ENCODE peak calls at places on chromosomes 2 and 18, in seven cellular contexts. One of them, this sample, is unnamed.

GRCh38 chr2:70301344-70302194 is at the start of gene FAM136A:
- DNase-seq in mucosa of descending colon: peak
- DNase-seq in HFFc6: peak
- DNase-seq in PC-9: peak
- DNase-seq in epithelial cell of esophagus: peak
- DNase-seq in neural crest cell: peak
- DNase-seq in stomach: peak
- DNase-seq in this sample: peak

GRCh38 chr2:121643877-121644276 is 5.4 kb downstream of the CLASP1 start:
- DNase-seq in neural crest cell: no peak
- DNase-seq in mucosa of descending colon: no peak
- DNase-seq in HFFc6: no peak
- DNase-seq in epithelial cell of esophagus: no peak
- DNase-seq in stomach: no peak
- DNase-seq in PC-9: no peak
- DNase-seq in this sample: no peak

GRCh38 chr18:13183790-13184189 is 34.8 kb upstream of the LDLRAD4 start:
- DNase-seq in neural crest cell: no peak
- DNase-seq in mucosa of descending colon: no peak
- DNase-seq in PC-9: no peak
- DNase-seq in stomach: no peak
- DNase-seq in HFFc6: no peak
- DNase-seq in epithelial cell of esophagus: no peak
- DNase-seq in this sample: no peak

GRCh38 chr18:79517322-79517721 is 121.6 kb downstream of the NFATC1 start:
- DNase-seq in neural crest cell: no peak
- DNase-seq in epithelial cell of esophagus: no peak
- DNase-seq in mucosa of descending colon: no peak
- DNase-seq in stomach: no peak
- DNase-seq in PC-9: no peak
- DNase-seq in HFFc6: no peak
- DNase-seq in this sample: no peak

GRCh38 chr2:176424756-176425155 is 155.5 kb downstream of the MTX2 start:
- DNase-seq in PC-9: no peak
- DNase-seq in neural crest cell: no peak
- DNase-seq in HFFc6: no peak
- DNase-seq in epithelial cell of esophagus: no peak
- DNase-seq in stomach: no peak
- DNase-seq in mucosa of descending colon: no peak
- DNase-seq in this sample: no peak

GRCh38 chr2:109470121-109470921 is 143.4 kb downstream of the SEPTIN10 start:
- DNase-seq in HFFc6: peak
- DNase-seq in PC-9: peak
- DNase-seq in epithelial cell of esophagus: peak
- DNase-seq in stomach: no peak
- DNase-seq in neural crest cell: no peak
- DNase-seq in mucosa of descending colon: peak
- DNase-seq in this sample: peak

GRCh38 chr2:232980683-232981082 is 32.4 kb downstream of the NGEF start:
- DNase-seq in stomach: no peak
- DNase-seq in mucosa of descending colon: peak
- DNase-seq in PC-9: peak
- DNase-seq in neural crest cell: no peak
- DNase-seq in HFFc6: peak
- DNase-seq in epithelial cell of esophagus: peak
- DNase-seq in this sample: peak

GRCh38 chr2:46171441-46171953 is 125.7 kb upstream of the EPAS1 start:
- DNase-seq in PC-9: peak
- DNase-seq in neural crest cell: no peak
- DNase-seq in HFFc6: peak
- DNase-seq in mucosa of descending colon: no peak
- DNase-seq in stomach: no peak
- DNase-seq in epithelial cell of esophagus: peak
- DNase-seq in this sample: no peak

DNA sequence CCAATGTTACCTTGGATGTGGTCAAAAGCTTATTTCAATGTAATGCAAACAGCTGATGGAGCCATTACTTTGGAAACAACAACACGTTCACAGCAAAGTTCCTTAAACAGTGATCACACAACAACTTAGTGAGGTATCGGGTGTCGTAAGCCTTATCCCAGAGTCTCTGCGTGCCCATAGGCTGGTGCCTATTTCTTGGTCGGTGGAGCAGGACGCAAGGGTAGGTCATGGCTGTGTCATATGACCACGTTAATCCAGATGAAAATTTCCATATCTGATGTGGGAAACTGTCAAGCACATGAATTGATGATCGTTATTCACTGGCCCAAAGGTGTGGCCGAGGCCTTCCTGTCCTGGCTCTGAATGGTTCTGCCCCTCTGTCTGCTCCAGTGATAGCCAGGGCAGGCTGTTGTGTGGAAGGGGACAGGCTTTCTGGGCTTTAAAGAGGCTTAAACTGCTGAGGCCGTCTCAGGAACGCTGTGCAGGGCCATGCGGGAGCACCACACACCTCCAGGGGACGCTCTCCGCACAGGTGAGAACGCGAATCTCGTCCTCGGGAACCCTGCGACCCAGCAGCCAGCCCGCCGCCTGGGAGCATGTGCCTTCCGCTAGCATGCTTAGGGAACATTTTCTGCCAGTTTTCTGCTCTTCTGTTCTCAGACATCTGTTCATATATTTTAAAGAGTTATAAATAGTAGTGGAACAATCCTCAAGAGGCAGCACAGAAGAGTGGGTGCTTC is 90.6 kb downstream of the KCTD1 start:
- DNase-seq in mucosa of descending colon: no peak
- DNase-seq in neural crest cell: no peak
- DNase-seq in epithelial cell of esophagus: no peak
- DNase-seq in PC-9: no peak
- DNase-seq in stomach: no peak
- DNase-seq in HFFc6: no peak
- DNase-seq in this sample: no peak
- TF ChIP-seq CTCF in mucosa of descending colon: no peak
- TF ChIP-seq CTCF in neural crest cell: peak
- TF ChIP-seq CTCF in epithelial cell of esophagus: no peak
- TF ChIP-seq CTCF in PC-9: no peak
- TF ChIP-seq CTCF in stomach: no peak
- TF ChIP-seq CTCF in HFFc6: no peak
- TF ChIP-seq CTCF in this sample: no peak

GRCh38 chr2:227642691-227643090 is 23.9 kb upstream of the SCYGR5 start:
- DNase-seq in epithelial cell of esophagus: no peak
- DNase-seq in stomach: no peak
- DNase-seq in HFFc6: no peak
- DNase-seq in neural crest cell: no peak
- DNase-seq in PC-9: no peak
- DNase-seq in mucosa of descending colon: no peak
- DNase-seq in this sample: no peak

GRCh38 chr2:227643990-227644551 is 22.5 kb upstream of the SCYGR5 start:
- DNase-seq in epithelial cell of esophagus: no peak
- DNase-seq in PC-9: no peak
- DNase-seq in HFFc6: no peak
- DNase-seq in neural crest cell: no peak
- DNase-seq in stomach: no peak
- DNase-seq in mucosa of descending colon: no peak
- DNase-seq in this sample: no peak
- TF ChIP-seq CTCF in epithelial cell of esophagus: no peak
- TF ChIP-seq CTCF in PC-9: no peak
- TF ChIP-seq CTCF in HFFc6: no peak
- TF ChIP-seq CTCF in neural crest cell: no peak
- TF ChIP-seq CTCF in stomach: no peak
- TF ChIP-seq CTCF in mucosa of descending colon: no peak
- TF ChIP-seq CTCF in this sample: no peak

GRCh38 chr2:224666951-224667553 is 49.1 kb downstream of the CCDC195 start:
- DNase-seq in mucosa of descending colon: no peak
- DNase-seq in neural crest cell: no peak
- DNase-seq in PC-9: no peak
- DNase-seq in epithelial cell of esophagus: no peak
- DNase-seq in stomach: no peak
- DNase-seq in HFFc6: no peak
- DNase-seq in this sample: no peak

GRCh38 chr2:224669449-224669848 is 46.7 kb downstream of the CCDC195 start:
- DNase-seq in epithelial cell of esophagus: no peak
- DNase-seq in HFFc6: no peak
- DNase-seq in mucosa of descending colon: no peak
- DNase-seq in stomach: no peak
- DNase-seq in neural crest cell: no peak
- DNase-seq in PC-9: no peak
- DNase-seq in this sample: no peak

GRCh38 chr2:224668123-224668909 is 47.8 kb downstream of the CCDC195 start:
- DNase-seq in neural crest cell: no peak
- DNase-seq in stomach: no peak
- DNase-seq in mucosa of descending colon: no peak
- DNase-seq in PC-9: no peak
- DNase-seq in HFFc6: no peak
- DNase-seq in epithelial cell of esophagus: no peak
- DNase-seq in this sample: no peak

DNA sequence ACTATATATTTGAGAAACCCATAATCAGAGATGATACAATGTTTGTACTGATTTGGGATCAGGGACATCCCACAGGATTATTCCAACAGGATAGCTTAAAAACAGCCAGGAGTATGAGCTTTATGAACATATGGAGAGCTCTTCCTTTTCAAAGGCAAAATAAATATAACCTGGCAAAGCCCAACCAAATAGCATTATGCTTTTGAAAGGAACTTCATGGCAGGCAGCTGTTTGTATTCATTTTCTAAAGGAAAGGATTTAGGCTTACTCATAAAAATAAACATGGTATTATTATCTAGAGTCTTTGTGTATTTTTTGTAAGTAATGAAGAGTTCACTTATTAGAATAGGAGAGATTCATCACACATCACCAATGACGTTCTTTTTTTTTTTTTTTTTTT is 44.4 kb downstream of the CCDC195 start:
- DNase-seq in HFFc6: no peak
- DNase-seq in stomach: no peak
- DNase-seq in mucosa of descending colon: no peak
- DNase-seq in neural crest cell: no peak
- DNase-seq in PC-9: no peak
- DNase-seq in epithelial cell of esophagus: no peak
- DNase-seq in this sample: no peak
- TF ChIP-seq CTCF in HFFc6: no peak
- TF ChIP-seq CTCF in stomach: no peak
- TF ChIP-seq CTCF in mucosa of descending colon: no peak
- TF ChIP-seq CTCF in neural crest cell: no peak
- TF ChIP-seq CTCF in PC-9: no peak
- TF ChIP-seq CTCF in epithelial cell of esophagus: no peak
- TF ChIP-seq CTCF in this sample: no peak

GRCh38 chr2:167697194-167697593 is 550.2 kb downstream of the STK39 start:
- DNase-seq in mucosa of descending colon: no peak
- DNase-seq in HFFc6: no peak
- DNase-seq in PC-9: no peak
- DNase-seq in epithelial cell of esophagus: no peak
- DNase-seq in neural crest cell: no peak
- DNase-seq in stomach: no peak
- DNase-seq in this sample: no peak
- TF ChIP-seq CTCF in mucosa of descending colon: no peak
- TF ChIP-seq CTCF in HFFc6: no peak
- TF ChIP-seq CTCF in PC-9: no peak
- TF ChIP-seq CTCF in epithelial cell of esophagus: no peak
- TF ChIP-seq CTCF in neural crest cell: no peak
- TF ChIP-seq CTCF in stomach: no peak
- TF ChIP-seq CTCF in this sample: no peak

GRCh38 chr2:98606431-98606830 is 1.9 kb downstream of the COA5 start:
- DNase-seq in PC-9: no peak
- DNase-seq in epithelial cell of esophagus: no peak
- DNase-seq in mucosa of descending colon: no peak
- DNase-seq in stomach: no peak
- DNase-seq in neural crest cell: no peak
- DNase-seq in HFFc6: no peak
- DNase-seq in this sample: no peak

GRCh38 chr2:98607104-98607503 is 1.2 kb downstream of the COA5 start:
- DNase-seq in epithelial cell of esophagus: no peak
- DNase-seq in mucosa of descending colon: no peak
- DNase-seq in stomach: no peak
- DNase-seq in HFFc6: no peak
- DNase-seq in PC-9: no peak
- DNase-seq in neural crest cell: no peak
- DNase-seq in this sample: no peak

GRCh38 chr2:98607741-98608117 is 583 bp downstream of the COA5 start:
- DNase-seq in neural crest cell: no peak
- DNase-seq in mucosa of descending colon: no peak
- DNase-seq in PC-9: no peak
- DNase-seq in stomach: no peak
- DNase-seq in epithelial cell of esophagus: peak
- DNase-seq in HFFc6: no peak
- DNase-seq in this sample: no peak

GRCh38 chr2:98608962-98609604 is 694 bp downstream of the UNC50 start:
- DNase-seq in stomach: no peak
- DNase-seq in neural crest cell: no peak
- DNase-seq in HFFc6: peak
- DNase-seq in mucosa of descending colon: no peak
- DNase-seq in epithelial cell of esophagus: peak
- DNase-seq in PC-9: peak
- DNase-seq in this sample: no peak

DNA sequence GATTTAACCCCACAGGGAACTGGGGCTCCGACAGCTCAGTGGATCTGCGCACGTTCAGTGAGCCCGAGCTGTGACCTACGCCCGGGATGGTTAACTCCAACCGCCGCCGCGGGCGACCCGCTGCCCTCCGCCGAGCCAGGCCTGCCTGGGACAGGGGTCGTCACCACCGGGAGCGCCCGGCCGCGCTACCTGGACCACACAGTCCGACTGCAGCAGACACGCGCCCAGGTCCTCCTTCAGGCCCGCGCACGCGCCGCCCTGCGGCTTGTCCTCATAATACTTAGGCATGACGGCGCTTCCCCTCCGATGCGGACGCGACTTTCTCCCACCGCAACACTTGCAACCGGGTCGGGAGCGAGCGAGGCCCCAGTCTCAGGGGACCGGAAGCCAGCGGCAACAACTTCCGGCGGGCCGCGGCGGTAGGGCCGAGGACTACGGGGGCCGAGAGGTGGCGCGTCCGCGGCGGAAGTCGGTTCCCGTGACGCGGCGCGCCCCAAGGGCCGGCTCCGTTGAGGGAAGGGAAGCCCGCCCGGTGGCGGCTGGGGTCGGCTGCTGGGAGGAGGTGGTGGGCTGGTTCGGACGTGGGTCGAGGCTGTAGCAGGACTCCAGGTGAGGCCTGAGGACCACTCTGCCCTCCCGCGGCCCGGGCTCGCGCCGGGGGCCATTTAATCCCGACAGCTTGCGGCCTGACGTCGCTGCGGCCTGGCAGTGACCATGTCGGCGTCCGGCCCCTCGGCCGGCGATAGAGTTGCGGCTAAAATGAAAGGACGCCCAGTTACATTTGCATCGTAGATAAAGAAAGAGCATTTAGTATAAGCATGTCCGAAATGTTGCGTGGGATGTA is at the start of the genes COA5 and UNC50:
- DNase-seq in mucosa of descending colon: peak
- DNase-seq in neural crest cell: peak
- DNase-seq in epithelial cell of esophagus: peak
- DNase-seq in stomach: peak
- DNase-seq in PC-9: peak
- DNase-seq in HFFc6: peak
- DNase-seq in this sample: peak
- TF ChIP-seq CTCF in mucosa of descending colon: no peak
- TF ChIP-seq CTCF in neural crest cell: no peak
- TF ChIP-seq CTCF in epithelial cell of esophagus: no peak
- TF ChIP-seq CTCF in stomach: no peak
- TF ChIP-seq CTCF in PC-9: peak
- TF ChIP-seq CTCF in HFFc6: peak
- TF ChIP-seq CTCF in this sample: peak